ENCODE peak calls at places on chromosome 21, in six cellular contexts. Z is stomach, S is cardiac fibroblast, E is GM12865, F is astrocyte, O is AG09309. R is an unnamed sample.

GRCh38 chr21:42746593-42747266 is 93.3 kb downstream of the PDE9A start:
- DNase-seq in Z (peak; percentile 53), S (no peak), E (no peak), F (no peak), O (no peak), R (no peak)

GRCh38 chr21:39781331-39781730 is 36.3 kb downstream of the IGSF5 start:
- DNase-seq in Z (no peak), S (no peak), E (no peak), F (no peak), O (no peak), R (no peak)

GRCh38 chr21:41529769-41530168 is 21.8 kb upstream of the TMPRSS2 start:
- DNase-seq in Z (peak; percentile 25), S (no peak), E (no peak), F (no peak), O (no peak), R (no peak)

GRCh38 chr21:45050361-45050785 is 24.0 kb upstream of the ADARB1 start:
- DNase-seq in Z (no peak), S (peak; percentile 48), E (no peak), F (no peak), O (no peak), R (no peak)

GRCh38 chr21:37430184-37430821 is 63.7 kb downstream of the DYRK1A start:
- DNase-seq in Z (no peak), S (no peak), E (no peak), F (no peak), O (no peak), R (no peak)

GRCh38 chr21:20645344-20645743 is 352.9 kb upstream of the NCAM2 start:
- DNase-seq in Z (no peak), S (no peak), E (no peak), F (no peak), O (no peak), R (no peak)

GRCh38 chr21:46597031-46597430 is 7.9 kb downstream of the S100B start:
- DNase-seq in Z (no peak), S (no peak), E (no peak), F (no peak), O (no peak), R (no peak)

GRCh38 chr21:36701912-36702621 is 3.2 kb downstream of the SIM2 start:
- DNase-seq in Z (no peak), S (no peak), E (no peak), F (no peak), O (no peak), R (no peak)

GRCh38 chr21:41956926-41957729 is 3.3 kb upstream of the C2CD2 start:
- DNase-seq in Z (no peak), S (peak; percentile 61), E (no peak), F (peak; percentile 79), O (peak; percentile 50), R (no peak)

GRCh38 chr21:26405071-26405470 is 168.0 kb downstream of the CYYR1 start:
- DNase-seq in Z (no peak), S (peak; percentile 42), E (no peak), F (peak; percentile 51), O (no peak), R (no peak)

GRCh38 chr21:26409735-26410134 is 163.4 kb downstream of the CYYR1 start:
- DNase-seq in Z (no peak), S (no peak), E (no peak), F (no peak), O (no peak), R (no peak)

GRCh38 chr21:26404288-26404687 is 168.8 kb downstream of the CYYR1 start:
- DNase-seq in Z (no peak), S (no peak), E (no peak), F (no peak), O (no peak), R (no peak)

DNA sequence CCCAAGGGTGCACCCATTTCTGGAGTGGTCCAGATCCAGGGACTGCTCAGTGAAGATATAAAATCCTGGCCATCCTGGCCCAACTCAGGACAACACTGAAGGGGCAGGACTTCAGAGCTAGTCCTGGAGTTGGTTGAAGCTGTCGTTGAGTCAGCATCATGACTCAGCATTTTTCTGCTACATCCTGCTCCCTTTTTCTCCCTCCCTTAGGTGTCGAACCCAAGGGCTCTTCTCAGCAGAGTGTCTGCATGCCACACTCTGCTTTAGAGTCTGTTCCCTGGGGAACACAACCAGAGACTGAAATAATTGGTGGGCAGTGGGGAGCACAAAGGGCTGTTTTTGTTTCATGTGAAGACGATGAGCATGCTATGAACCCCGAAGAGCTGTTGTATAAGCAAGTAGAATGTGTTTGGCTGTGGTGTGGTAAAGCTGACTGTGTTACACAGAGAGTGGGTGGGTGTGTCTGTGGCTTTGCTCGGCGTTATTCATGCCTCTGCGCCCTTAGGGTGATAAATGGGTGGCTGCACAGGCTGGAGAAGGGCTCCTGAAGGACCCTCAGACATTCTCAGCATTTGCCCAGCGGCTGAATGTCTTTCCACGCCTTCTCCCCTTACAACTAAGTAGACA is 167.2 kb downstream of the CYYR1 start:
- DNase-seq in Z (no peak), S (peak; percentile 67), E (peak; percentile 66), F (peak; percentile 88), O (peak; percentile 63), R (no peak)
- H3K4me3 ChIP-seq in Z (no peak overlapping the region), S (peak overlapping the region; percentile 29), E (peak overlapping the region; percentile 33), F (peak overlapping the region; percentile 54), O (peak overlapping the region; percentile 39), R (no peak overlapping the region)

DNA sequence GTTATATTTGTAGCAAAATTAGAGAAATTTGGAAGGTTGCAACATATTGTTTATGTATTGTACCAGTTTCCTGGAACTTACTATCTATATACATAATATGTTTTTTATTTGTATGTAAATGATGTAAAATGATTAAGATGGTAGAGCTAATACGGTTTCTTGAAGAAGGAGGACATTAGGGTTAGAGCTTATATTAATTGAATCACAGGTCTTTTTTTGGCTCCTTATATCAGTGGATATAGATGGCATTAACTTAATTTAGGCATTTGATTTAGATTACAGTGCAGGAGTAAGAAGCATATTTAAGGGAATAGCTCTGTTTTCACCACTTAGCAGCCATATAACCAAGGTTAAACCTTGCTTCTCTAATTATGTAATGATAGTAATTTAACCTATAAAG is 357.7 kb downstream of the USP25 start:
- DNase-seq in Z (no peak), S (no peak), E (no peak), F (no peak), O (no peak), R (no peak)
- TF ChIP-seq CTCF in Z (no peak), S (no peak), E (no peak), F (no peak), O (no peak), R (no peak)

GRCh38 chr21:34807146-34807880 is 138.5 kb downstream of the CLIC6 start:
- DNase-seq in Z (no peak), S (peak; percentile 91), E (peak; percentile 65), F (peak; percentile 97), O (peak; percentile 77), R (peak; percentile 19)

GRCh38 chr21:34807881-34808568 is 139.2 kb downstream of the CLIC6 start:
- DNase-seq in Z (peak; percentile 41), S (peak; percentile 94), E (peak; percentile 37), F (peak; percentile 92), O (peak; percentile 89), R (no peak)

GRCh38 chr21:34810786-34811185 is 142.0 kb downstream of the CLIC6 start:
- DNase-seq in Z (no peak), S (no peak), E (no peak), F (no peak), O (no peak), R (no peak)

GRCh38 chr21:34809822-34810221 is 141.0 kb downstream of the CLIC6 start:
- DNase-seq in Z (no peak), S (no peak), E (no peak), F (no peak), O (no peak), R (no peak)

GRCh38 chr21:34808569-34809204 is 139.9 kb downstream of the CLIC6 start:
- DNase-seq in Z (no peak), S (peak; percentile 74), E (no peak), F (peak; percentile 93), O (no peak), R (no peak)
- H3K4me3 ChIP-seq in Z (no peak overlapping the region), S (no peak overlapping the region), E (no peak overlapping the region), F (no peak overlapping the region), O (no peak overlapping the region), R (no peak overlapping the region)

DNA sequence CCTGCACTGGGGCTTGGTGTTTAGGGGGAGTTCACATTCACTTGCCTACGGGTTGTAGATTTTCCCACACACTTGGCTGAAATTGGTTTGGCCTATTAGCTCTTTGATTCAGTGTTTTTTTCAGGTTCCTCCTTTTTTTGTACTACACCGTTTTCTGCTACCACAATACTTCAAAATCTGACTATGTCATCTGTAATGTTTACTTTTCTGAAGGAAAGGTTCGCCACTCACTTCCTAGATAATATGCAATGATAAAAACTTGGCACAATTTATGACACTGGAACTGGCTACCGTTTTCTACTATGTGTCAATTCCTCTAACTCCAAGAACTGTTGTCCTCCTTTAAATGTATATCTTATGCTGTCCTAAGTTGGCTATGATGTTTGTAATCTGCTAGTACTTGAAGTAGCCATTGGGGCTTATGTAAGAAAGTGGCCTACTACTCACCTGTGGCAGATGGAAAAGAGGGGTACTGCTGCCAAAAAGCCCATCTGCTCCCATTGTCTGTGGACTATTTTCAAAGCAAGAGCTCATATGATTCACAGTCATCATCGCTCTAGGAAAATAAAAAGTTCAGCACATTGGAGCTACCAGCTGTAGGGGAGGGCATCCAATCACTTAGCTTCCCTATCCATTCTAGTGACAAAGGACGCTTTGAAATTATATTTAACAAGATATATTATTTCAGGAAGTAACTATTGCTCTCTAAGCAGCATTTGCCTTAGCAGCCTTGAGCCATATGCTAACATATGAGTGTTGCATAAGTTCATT is 42.4 kb upstream of the BACH1 start:
- DNase-seq in Z (no peak), S (no peak), E (no peak), F (no peak), O (no peak), R (no peak)
- TF ChIP-seq CTCF in Z (no peak), S (no peak), E (no peak), F (no peak), O (no peak), R (no peak)

DNA sequence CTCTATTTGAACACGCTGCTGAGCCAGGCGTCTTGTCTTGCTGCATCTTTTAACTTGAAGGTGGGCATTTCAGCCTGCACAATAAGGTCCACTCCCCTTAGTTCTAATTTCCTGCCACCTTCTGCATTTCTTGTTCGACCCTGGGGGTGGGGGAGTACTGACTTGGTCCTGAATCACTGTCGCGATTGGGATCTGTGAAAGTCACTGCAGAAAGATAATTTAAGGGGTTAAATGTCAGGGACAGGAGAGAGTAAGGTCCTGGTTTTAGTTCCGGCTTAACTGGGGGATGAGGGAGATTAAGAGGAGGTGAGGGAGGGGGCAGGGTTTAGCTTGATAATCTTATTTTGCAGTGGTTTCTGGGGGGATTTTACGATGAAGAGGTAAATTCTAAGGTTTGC is 128.1 kb downstream of the MRPS6 start:
- DNase-seq in Z (no peak), S (no peak), E (no peak), F (no peak), O (no peak), R (no peak)
- H3K4me3 ChIP-seq in Z (peak overlapping the region; percentile 37), S (peak overlapping the region; percentile 50), E (peak overlapping the region; percentile 33), F (peak overlapping the region; percentile 56), O (peak overlapping the region; percentile 42), R (peak overlapping the region; percentile 43)

R was measured in GM12864.